ENCODE peak calls at places on chromosomes 11 and 22, in nine cellular contexts. G is sigmoid colon, Y is breast epithelium, B is HCT116, I is spleen, H is endothelial cell of umbilical vein, U is SK-N-SH, N is suprapubic skin, Z is vagina. W is an unnamed sample.

GRCh38 chr22:24510694-24511625 is 15.8 kb downstream of the UPB1 start:
- DNase-seq in G (no peak), Y (no peak), B (no peak), I (no peak), H (no peak), U (no peak), N (no peak), Z (no peak), W (peak)

GRCh38 chr11:30172872-30173271 is 57.9 kb upstream of the FSHB start:
- DNase-seq in G (no peak), Y (no peak), B (no peak), I (no peak), H (no peak), U (no peak), N (no peak), Z (no peak), W (no peak)

GRCh38 chr22:36343720-36344105 is 44.1 kb downstream of the MYH9 start:
- DNase-seq in G (no peak), Y (no peak), B (no peak), I (no peak), H (peak), U (no peak), N (no peak), Z (no peak), W (peak)

GRCh38 chr11:93591247-93591898 is 48.2 kb upstream of the SMCO4 start:
- DNase-seq in G (no peak), Y (no peak), B (peak), I (no peak), H (no peak), U (no peak), N (no peak), Z (no peak), W (no peak)

GRCh38 chr11:130706572-130706971 is 209.7 kb downstream of the SNX19 start:
- DNase-seq in G (no peak), Y (no peak), B (no peak), I (no peak), H (no peak), U (no peak), N (no peak), Z (no peak), W (no peak)

GRCh38 chr11:76694664-76695063 is 24.1 kb upstream of the LRRC32 start:
- DNase-seq in G (no peak), Y (no peak), B (no peak), I (no peak), H (peak), U (no peak), N (no peak), Z (no peak), W (no peak)

GRCh38 chr22:41481131-41481830 is 12.4 kb downstream of the ACO2 start:
- DNase-seq in G (no peak), Y (peak), B (no peak), I (no peak), H (no peak), U (no peak), N (no peak), Z (no peak), W (no peak)

GRCh38 chr11:11769782-11770181 is 72.0 kb upstream of the USP47 start:
- DNase-seq in G (no peak), Y (no peak), B (no peak), I (no peak), H (no peak), U (no peak), N (no peak), Z (no peak), W (no peak)

GRCh38 chr11:117197516-117198456 is 1.4 kb upstream of the TAGLN start:
- DNase-seq in G (peak), Y (peak), B (no peak), I (no peak), H (no peak), U (peak), N (no peak), Z (no peak), W (peak)

GRCh38 chr22:38350444-38351359 is 33.5 kb upstream of the CSNK1E start:
- DNase-seq in G (peak), Y (no peak), B (no peak), I (peak), H (no peak), U (no peak), N (no peak), Z (peak), W (peak)

GRCh38 chr11:34080609-34081008 is 24.8 kb upstream of the NAT10 start:
- DNase-seq in G (no peak), Y (no peak), B (no peak), I (no peak), H (no peak), U (no peak), N (no peak), Z (no peak), W (no peak)

GRCh38 chr11:86003654-86004053 is 65.2 kb downstream of the PICALM start:
- DNase-seq in G (no peak), Y (no peak), B (no peak), I (no peak), H (no peak), U (no peak), N (no peak), Z (no peak), W (no peak)

GRCh38 chr11:90556612-90557011 is 333.8 kb upstream of the CHORDC1 start:
- DNase-seq in G (no peak), Y (no peak), B (no peak), I (no peak), H (no peak), U (no peak), N (no peak), Z (no peak), W (no peak)

GRCh38 chr22:46088541-46089311 is 61.6 kb upstream of the PPARA start:
- DNase-seq in G (peak), Y (peak), B (no peak), I (peak), H (peak), U (no peak), N (peak), Z (no peak), W (peak)

GRCh38 chr11:75565221-75565814 is 3.3 kb downstream of the SERPINH1 start:
- DNase-seq in G (peak), Y (peak), B (no peak), I (no peak), H (peak), U (no peak), N (no peak), Z (no peak), W (no peak)

GRCh38 chr11:66328307-66329144 is 7.7 kb downstream of the RIN1 start:
- DNase-seq in G (peak), Y (peak), B (peak), I (peak), H (peak), U (peak), N (peak), Z (no peak), W (peak)

GRCh38 chr22:22179858-22180257 is 64.7 kb upstream of the VPREB1 start:
- DNase-seq in G (no peak), Y (no peak), B (no peak), I (no peak), H (no peak), U (no peak), N (no peak), Z (no peak), W (no peak)

GRCh38 chr11:129620705-129621104 is 194.9 kb upstream of the TMEM45B start:
- DNase-seq in G (no peak), Y (no peak), B (no peak), I (no peak), H (no peak), U (no peak), N (no peak), Z (no peak), W (no peak)

GRCh38 chr22:39003165-39003638 is 10.9 kb upstream of the APOBEC3C start:
- DNase-seq in G (peak), Y (peak), B (peak), I (peak), H (peak), U (peak), N (no peak), Z (peak), W (peak)

GRCh38 chr22:35631597-35631996 is 14.5 kb upstream of the MB start:
- DNase-seq in G (peak), Y (no peak), B (peak), I (peak), H (peak), U (peak), N (no peak), Z (no peak), W (peak)

GRCh38 chr11:77411717-77412441 is 62.0 kb downstream of the PAK1 start:
- DNase-seq in G (peak), Y (peak), B (peak), I (peak), H (peak), U (no peak), N (peak), Z (no peak), W (peak)

GRCh38 chr11:95149659-95150294 is 60.1 kb downstream of the ENDOD1 start:
- DNase-seq in G (peak), Y (peak), B (peak), I (peak), H (peak), U (no peak), N (peak), Z (no peak), W (peak)

GRCh38 chr11:78351979-78352731 is 65.5 kb downstream of the GAB2 start:
- DNase-seq in G (no peak), Y (no peak), B (no peak), I (no peak), H (no peak), U (peak), N (no peak), Z (no peak), W (no peak)

GRCh38 chr22:19974233-19974861 is 32.7 kb upstream of the TXNRD2 start:
- DNase-seq in G (no peak), Y (no peak), B (peak), I (no peak), H (peak), U (peak), N (no peak), Z (no peak), W (peak)

GRCh38 chr11:36530840-36531239 is 20.8 kb upstream of the TRAF6 start:
- DNase-seq in G (no peak), Y (no peak), B (no peak), I (no peak), H (no peak), U (no peak), N (no peak), Z (no peak), W (no peak)

GRCh38 chr22:42949159-42949558 is 65.8 kb downstream of the PACSIN2 start:
- DNase-seq in G (no peak), Y (no peak), B (no peak), I (no peak), H (peak), U (no peak), N (peak), Z (no peak), W (no peak)

GRCh38 chr11:67442504-67443398 is 525 bp downstream of the CORO1B start:
- DNase-seq in G (no peak), Y (no peak), B (no peak), I (peak), H (no peak), U (no peak), N (no peak), Z (no peak), W (no peak)

GRCh38 chr11:44973634-44974401 is 23.1 kb upstream of the TP53I11 start:
- DNase-seq in G (no peak), Y (no peak), B (no peak), I (no peak), H (no peak), U (no peak), N (no peak), Z (no peak), W (no peak)

GRCh38 chr22:27108425-27109114 is 451.2 kb downstream of the MIAT start:
- DNase-seq in G (peak), Y (peak), B (no peak), I (no peak), H (peak), U (peak), N (peak), Z (no peak), W (peak)

GRCh38 chr11:69055598-69056516 is 7.1 kb downstream of the TPCN2 start:
- DNase-seq in G (peak), Y (peak), B (no peak), I (peak), H (no peak), U (no peak), N (no peak), Z (no peak), W (peak)

GRCh38 chr22:23072911-23073491 is 2.7 kb downstream of the GNAZ start:
- DNase-seq in G (peak), Y (no peak), B (no peak), I (peak), H (no peak), U (no peak), N (peak), Z (no peak), W (no peak)

GRCh38 chr11:90646266-90646665 is 423.4 kb upstream of the CHORDC1 start:
- DNase-seq in G (no peak), Y (no peak), B (no peak), I (no peak), H (no peak), U (no peak), N (no peak), Z (no peak), W (no peak)

GRCh38 chr22:35524966-35525686 is 15.5 kb upstream of the RASD2 start:
- DNase-seq in G (peak), Y (no peak), B (no peak), I (no peak), H (no peak), U (peak), N (no peak), Z (no peak), W (no peak)

GRCh38 chr22:19730662-19731360 is 7.5 kb downstream of the GP1BB start:
- DNase-seq in G (peak), Y (peak), B (peak), I (peak), H (peak), U (peak), N (peak), Z (no peak), W (peak)

GRCh38 chr11:76007179-76007578 is 192.2 kb downstream of the UVRAG start:
- DNase-seq in G (no peak), Y (no peak), B (no peak), I (no peak), H (no peak), U (no peak), N (no peak), Z (no peak), W (no peak)

GRCh38 chr11:117604349-117604995 is 192.5 kb downstream of the DSCAML1 start:
- DNase-seq in G (peak), Y (no peak), B (no peak), I (no peak), H (no peak), U (no peak), N (peak), Z (no peak), W (no peak)

DNA sequence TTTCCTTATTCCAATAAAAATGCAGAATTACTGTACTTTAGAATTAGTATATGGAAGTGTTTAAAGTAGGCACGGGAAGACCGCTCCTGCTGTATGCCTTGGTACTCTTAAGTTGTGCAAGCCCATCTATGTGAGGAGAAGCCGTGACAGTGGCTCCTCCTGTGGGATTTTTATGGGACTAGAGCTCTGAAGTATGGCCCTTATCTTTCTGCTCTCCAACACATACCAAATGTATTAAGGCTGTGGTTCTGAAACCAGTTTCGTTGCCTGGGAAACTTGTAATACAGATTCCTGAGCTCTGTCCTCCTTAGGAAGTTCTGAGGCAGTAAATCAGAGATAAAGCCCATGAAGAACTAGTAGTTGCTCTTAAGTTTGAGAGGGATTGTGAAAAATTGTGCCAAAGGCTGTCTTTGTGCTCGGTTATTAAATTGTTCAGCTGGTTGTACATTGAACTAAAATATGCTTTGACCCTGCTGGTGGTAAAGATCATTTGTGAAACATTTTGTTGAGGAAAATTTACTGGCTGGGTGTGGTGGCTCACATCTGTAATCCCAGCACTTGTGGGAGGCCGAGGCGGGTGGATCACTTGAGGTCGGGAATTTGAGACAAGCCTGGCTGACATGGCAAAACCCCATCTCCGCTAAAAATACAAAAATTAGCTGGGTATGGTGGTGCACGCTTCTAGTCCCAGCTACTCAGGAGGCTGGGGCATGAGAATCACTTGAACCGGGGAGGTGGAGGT is 29.3 kb downstream of the RTN3 start:
- DNase-seq in G (no peak), Y (no peak), B (no peak), I (no peak), H (peak), U (no peak), N (no peak), Z (no peak), W (no peak)
- TF ChIP-seq CTCF in G (no peak), Y (no peak), B (no peak), I (no peak), H (no peak), U (no peak), N (no peak), Z (no peak), W (no peak)

DNA sequence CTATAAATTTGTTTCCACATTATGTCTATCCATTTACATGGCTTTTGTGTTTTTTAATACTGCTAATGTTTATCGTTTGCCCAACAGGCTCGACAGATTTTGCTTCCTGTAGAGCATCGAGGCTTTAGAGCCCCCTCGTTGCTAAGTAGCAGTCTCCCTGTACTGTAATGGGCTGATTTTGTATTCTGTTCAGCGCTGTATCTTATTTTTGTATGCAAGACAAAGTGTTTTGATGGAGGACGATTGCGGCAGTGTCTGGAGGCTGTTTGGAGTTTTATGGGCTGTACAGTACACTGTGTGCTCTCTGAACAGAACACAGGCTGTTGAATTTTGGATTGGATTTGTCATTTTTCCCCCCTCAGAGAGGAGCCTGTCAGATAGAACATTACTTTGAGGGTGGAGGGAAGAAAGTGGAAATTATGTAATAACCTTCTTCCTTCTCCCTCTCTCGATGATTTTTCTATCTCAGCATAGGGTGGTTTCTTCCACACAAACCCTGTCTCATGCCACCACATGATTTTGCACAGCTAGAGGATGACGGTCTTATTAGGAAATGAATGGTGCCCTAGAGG is 104.4 kb downstream of the ZBTB16 start:
- DNase-seq in G (peak), Y (peak), B (no peak), I (no peak), H (peak), U (no peak), N (no peak), Z (no peak), W (no peak)
- TF ChIP-seq POLR2AphosphoS5 in G (peak), Y (peak), B (no peak), I (no peak), H (no peak), U (no peak), N (peak), Z (no peak), W (peak)

GRCh38 chr11:61294717-61295595 is at the start of gene VWCE:
- DNase-seq in G (peak), Y (no peak), B (no peak), I (peak), H (peak), U (peak), N (peak), Z (no peak), W (peak)
- TF ChIP-seq CTCF in G (no peak), Y (no peak), B (no peak), I (peak), H (peak), U (peak), N (no peak), Z (no peak), W (no peak)

GRCh38 chr11:62984451-62984991 is at the start of gene SLC22A6:
- DNase-seq in G (no peak), Y (no peak), B (no peak), I (no peak), H (no peak), U (no peak), N (no peak), Z (no peak), W (no peak)
- TF ChIP-seq POLR2AphosphoS5 in G (no peak), Y (no peak), B (no peak), I (no peak), H (no peak), U (no peak), N (no peak), Z (no peak), W (no peak)

GRCh38 chr11:2208691-2209369 is 37.2 kb upstream of the TH start:
- DNase-seq in G (peak), Y (peak), B (no peak), I (peak), H (no peak), U (peak), N (peak), Z (peak), W (peak)
- TF ChIP-seq CTCF in G (no peak), Y (peak), B (peak), I (no peak), H (no peak), U (no peak), N (no peak), Z (no peak), W (no peak)

GRCh38 chr11:50102916-50103315 is 70.2 kb downstream of the OR4C45 start:
- DNase-seq in G (no peak), Y (no peak), B (no peak), I (no peak), H (no peak), U (no peak), N (no peak), Z (no peak), W (no peak)
- TF ChIP-seq POLR2AphosphoS5 in G (no peak), Y (no peak), B (no peak), I (no peak), H (no peak), U (no peak), N (no peak), Z (no peak), W (no peak)

DNA sequence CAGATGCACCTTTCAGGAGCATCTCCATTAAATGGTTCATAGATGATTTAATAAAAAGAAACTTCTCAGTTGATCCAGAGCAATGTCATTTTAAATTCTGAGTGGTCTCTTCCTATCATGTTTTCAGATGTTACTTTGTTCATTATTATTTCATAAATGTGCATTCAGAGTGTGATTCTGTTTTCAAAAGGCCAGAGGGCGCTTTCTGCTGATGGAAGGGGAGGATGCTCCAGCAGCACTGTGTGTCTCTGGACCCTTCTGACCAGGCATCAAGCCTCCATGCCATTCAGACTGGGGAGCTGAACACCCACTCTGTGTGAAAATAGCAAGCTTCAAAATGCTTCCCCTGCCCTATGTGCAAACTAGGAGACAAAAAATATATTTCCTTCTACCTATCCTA is 23.9 kb upstream of the CRTAM start:
- DNase-seq in G (no peak), Y (no peak), B (no peak), I (no peak), H (no peak), U (peak), N (no peak), Z (no peak), W (no peak)
- TF ChIP-seq CTCF in G (no peak), Y (no peak), B (peak), I (no peak), H (no peak), U (peak), N (no peak), Z (no peak), W (no peak)

W was measured in stomach.